ENCODE peak calls at places on chromosomes 13 and 19, in seven cellular contexts. One of them, this sample, is unnamed.

GRCh38 chr19:5999693-6000092 is 21.8 kb upstream of the RANBP3 start:
- DNase-seq in SK-N-SH: no peak
- DNase-seq in fibroblast of lung: no peak
- DNase-seq in GM12878: no peak
- DNase-seq in astrocyte: no peak
- DNase-seq in IMR-90: no peak
- DNase-seq in mammary epithelial cell: no peak
- DNase-seq in this sample: no peak

GRCh38 chr13:27375686-27376326 is 48.6 kb upstream of the GTF3A start:
- DNase-seq in SK-N-SH: peak
- DNase-seq in fibroblast of lung: peak
- DNase-seq in GM12878: no peak
- DNase-seq in astrocyte: peak
- DNase-seq in IMR-90: peak
- DNase-seq in mammary epithelial cell: peak
- DNase-seq in this sample: peak

GRCh38 chr19:29812881-29813275 is 1.1 kb downstream of the CCNE1 start:
- DNase-seq in SK-N-SH: no peak
- DNase-seq in fibroblast of lung: no peak
- DNase-seq in GM12878: no peak
- DNase-seq in astrocyte: no peak
- DNase-seq in IMR-90: no peak
- DNase-seq in mammary epithelial cell: no peak
- DNase-seq in this sample: no peak

GRCh38 chr13:39417643-39418042 is 185.3 kb downstream of the LHFPL6 start:
- DNase-seq in SK-N-SH: no peak
- DNase-seq in fibroblast of lung: peak
- DNase-seq in GM12878: no peak
- DNase-seq in astrocyte: peak
- DNase-seq in IMR-90: peak
- DNase-seq in mammary epithelial cell: peak
- DNase-seq in this sample: no peak

GRCh38 chr19:52535831-52536800 is 8.6 kb downstream of the ZNF808 start:
- DNase-seq in SK-N-SH: peak
- DNase-seq in fibroblast of lung: peak
- DNase-seq in GM12878: peak
- DNase-seq in astrocyte: peak
- DNase-seq in IMR-90: peak
- DNase-seq in mammary epithelial cell: peak
- DNase-seq in this sample: peak

GRCh38 chr19:16587031-16588023 is 15.1 kb upstream of the SLC35E1 start:
- DNase-seq in SK-N-SH: no peak
- DNase-seq in fibroblast of lung: peak
- DNase-seq in GM12878: peak
- DNase-seq in astrocyte: peak
- DNase-seq in IMR-90: peak
- DNase-seq in mammary epithelial cell: peak
- DNase-seq in this sample: peak

GRCh38 chr13:43058318-43058674 is 34.9 kb downstream of the DNAJC15 start:
- DNase-seq in SK-N-SH: no peak
- DNase-seq in fibroblast of lung: peak
- DNase-seq in GM12878: no peak
- DNase-seq in astrocyte: peak
- DNase-seq in IMR-90: peak
- DNase-seq in mammary epithelial cell: peak
- DNase-seq in this sample: no peak

GRCh38 chr13:32026619-32027018 is 5.0 kb upstream of the FRY start:
- DNase-seq in SK-N-SH: no peak
- DNase-seq in fibroblast of lung: no peak
- DNase-seq in GM12878: no peak
- DNase-seq in astrocyte: no peak
- DNase-seq in IMR-90: no peak
- DNase-seq in mammary epithelial cell: no peak
- DNase-seq in this sample: no peak

GRCh38 chr19:29409121-29409862 is 116.5 kb upstream of the VSTM2B start:
- DNase-seq in SK-N-SH: no peak
- DNase-seq in fibroblast of lung: no peak
- DNase-seq in GM12878: no peak
- DNase-seq in astrocyte: no peak
- DNase-seq in IMR-90: no peak
- DNase-seq in mammary epithelial cell: no peak
- DNase-seq in this sample: no peak

GRCh38 chr13:60671386-60671785 is 274.4 kb downstream of the TDRD3 start:
- DNase-seq in SK-N-SH: no peak
- DNase-seq in fibroblast of lung: no peak
- DNase-seq in GM12878: no peak
- DNase-seq in astrocyte: no peak
- DNase-seq in IMR-90: no peak
- DNase-seq in mammary epithelial cell: no peak
- DNase-seq in this sample: no peak

GRCh38 chr19:33667141-33667540 is 45.4 kb downstream of the CHST8 start:
- DNase-seq in SK-N-SH: no peak
- DNase-seq in fibroblast of lung: no peak
- DNase-seq in GM12878: no peak
- DNase-seq in astrocyte: no peak
- DNase-seq in IMR-90: no peak
- DNase-seq in mammary epithelial cell: no peak
- DNase-seq in this sample: no peak

GRCh38 chr13:29436291-29436690 is 159.2 kb downstream of the SLC7A1 start:
- DNase-seq in SK-N-SH: no peak
- DNase-seq in fibroblast of lung: peak
- DNase-seq in GM12878: no peak
- DNase-seq in astrocyte: peak
- DNase-seq in IMR-90: peak
- DNase-seq in mammary epithelial cell: peak
- DNase-seq in this sample: no peak

GRCh38 chr13:112457485-112457884 is 81.3 kb downstream of the SPACA7 start:
- DNase-seq in SK-N-SH: no peak
- DNase-seq in fibroblast of lung: no peak
- DNase-seq in GM12878: no peak
- DNase-seq in astrocyte: no peak
- DNase-seq in IMR-90: no peak
- DNase-seq in mammary epithelial cell: no peak
- DNase-seq in this sample: no peak

GRCh38 chr19:44738161-44738535 is 10.4 kb upstream of the BCL3 start:
- DNase-seq in SK-N-SH: no peak
- DNase-seq in fibroblast of lung: no peak
- DNase-seq in GM12878: no peak
- DNase-seq in astrocyte: no peak
- DNase-seq in IMR-90: no peak
- DNase-seq in mammary epithelial cell: no peak
- DNase-seq in this sample: no peak

GRCh38 chr19:10395853-10396355 is 7.4 kb downstream of the CDC37 start:
- DNase-seq in SK-N-SH: no peak
- DNase-seq in fibroblast of lung: no peak
- DNase-seq in GM12878: no peak
- DNase-seq in astrocyte: no peak
- DNase-seq in IMR-90: no peak
- DNase-seq in mammary epithelial cell: no peak
- DNase-seq in this sample: no peak

GRCh38 chr19:23823952-23824389 is 65.3 kb upstream of the ZNF681 start:
- DNase-seq in SK-N-SH: peak
- DNase-seq in fibroblast of lung: peak
- DNase-seq in GM12878: peak
- DNase-seq in astrocyte: no peak
- DNase-seq in IMR-90: no peak
- DNase-seq in mammary epithelial cell: peak
- DNase-seq in this sample: peak

GRCh38 chr13:49938921-49939320 is 2.8 kb upstream of the SPRYD7 start:
- DNase-seq in SK-N-SH: no peak
- DNase-seq in fibroblast of lung: peak
- DNase-seq in GM12878: no peak
- DNase-seq in astrocyte: no peak
- DNase-seq in IMR-90: no peak
- DNase-seq in mammary epithelial cell: no peak
- DNase-seq in this sample: no peak

GRCh38 chr13:44448373-44448772 is 74.7 kb downstream of the SERP2 start:
- DNase-seq in SK-N-SH: no peak
- DNase-seq in fibroblast of lung: no peak
- DNase-seq in GM12878: no peak
- DNase-seq in astrocyte: no peak
- DNase-seq in IMR-90: no peak
- DNase-seq in mammary epithelial cell: no peak
- DNase-seq in this sample: no peak
- H3K9ac ChIP-seq in SK-N-SH: no peak
- H3K9ac ChIP-seq in fibroblast of lung: no peak
- H3K9ac ChIP-seq in GM12878: no peak
- H3K9ac ChIP-seq in astrocyte: no peak
- H3K9ac ChIP-seq in IMR-90: no peak
- H3K9ac ChIP-seq in mammary epithelial cell: no peak
- H3K9ac ChIP-seq in this sample: no peak

GRCh38 chr13:21435231-21435630 is 23.9 kb downstream of the ZDHHC20 start:
- DNase-seq in SK-N-SH: no peak
- DNase-seq in fibroblast of lung: no peak
- DNase-seq in GM12878: no peak
- DNase-seq in astrocyte: no peak
- DNase-seq in IMR-90: no peak
- DNase-seq in mammary epithelial cell: no peak
- DNase-seq in this sample: no peak

GRCh38 chr13:21434588-21434987 is 24.5 kb downstream of the ZDHHC20 start:
- DNase-seq in SK-N-SH: no peak
- DNase-seq in fibroblast of lung: no peak
- DNase-seq in GM12878: no peak
- DNase-seq in astrocyte: no peak
- DNase-seq in IMR-90: no peak
- DNase-seq in mammary epithelial cell: no peak
- DNase-seq in this sample: no peak

GRCh38 chr13:21436582-21436981 is 22.5 kb downstream of the ZDHHC20 start:
- DNase-seq in SK-N-SH: no peak
- DNase-seq in fibroblast of lung: no peak
- DNase-seq in GM12878: no peak
- DNase-seq in astrocyte: no peak
- DNase-seq in IMR-90: no peak
- DNase-seq in mammary epithelial cell: no peak
- DNase-seq in this sample: no peak

DNA sequence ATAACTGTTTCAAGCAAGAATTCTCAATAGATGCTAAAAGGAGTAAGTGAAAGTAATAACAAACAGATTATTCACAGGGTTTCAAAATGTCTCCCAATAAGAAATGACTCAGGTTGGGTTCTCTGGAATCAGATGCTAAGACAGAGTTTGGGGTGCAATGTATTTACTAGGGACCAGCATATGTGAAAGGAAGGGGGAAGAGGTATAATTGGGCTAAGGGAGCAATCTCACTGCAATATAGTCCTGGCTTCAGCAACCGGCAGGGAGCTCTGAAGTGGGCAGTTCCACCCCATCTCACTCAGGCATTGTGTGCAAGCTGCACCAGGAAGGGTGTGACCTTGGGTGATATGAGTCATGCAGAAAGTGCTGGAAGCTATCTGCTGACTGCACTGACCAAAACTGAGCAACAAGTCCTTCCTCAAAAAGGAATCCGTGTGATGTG is 23.4 kb downstream of the ZDHHC20 start:
- DNase-seq in SK-N-SH: no peak
- DNase-seq in fibroblast of lung: peak
- DNase-seq in GM12878: peak
- DNase-seq in astrocyte: peak
- DNase-seq in IMR-90: peak
- DNase-seq in mammary epithelial cell: peak
- DNase-seq in this sample: no peak
- H3K9ac ChIP-seq in SK-N-SH: no peak
- H3K9ac ChIP-seq in fibroblast of lung: no peak
- H3K9ac ChIP-seq in GM12878: no peak
- H3K9ac ChIP-seq in astrocyte: no peak
- H3K9ac ChIP-seq in IMR-90: no peak
- H3K9ac ChIP-seq in mammary epithelial cell: no peak
- H3K9ac ChIP-seq in this sample: no peak

DNA sequence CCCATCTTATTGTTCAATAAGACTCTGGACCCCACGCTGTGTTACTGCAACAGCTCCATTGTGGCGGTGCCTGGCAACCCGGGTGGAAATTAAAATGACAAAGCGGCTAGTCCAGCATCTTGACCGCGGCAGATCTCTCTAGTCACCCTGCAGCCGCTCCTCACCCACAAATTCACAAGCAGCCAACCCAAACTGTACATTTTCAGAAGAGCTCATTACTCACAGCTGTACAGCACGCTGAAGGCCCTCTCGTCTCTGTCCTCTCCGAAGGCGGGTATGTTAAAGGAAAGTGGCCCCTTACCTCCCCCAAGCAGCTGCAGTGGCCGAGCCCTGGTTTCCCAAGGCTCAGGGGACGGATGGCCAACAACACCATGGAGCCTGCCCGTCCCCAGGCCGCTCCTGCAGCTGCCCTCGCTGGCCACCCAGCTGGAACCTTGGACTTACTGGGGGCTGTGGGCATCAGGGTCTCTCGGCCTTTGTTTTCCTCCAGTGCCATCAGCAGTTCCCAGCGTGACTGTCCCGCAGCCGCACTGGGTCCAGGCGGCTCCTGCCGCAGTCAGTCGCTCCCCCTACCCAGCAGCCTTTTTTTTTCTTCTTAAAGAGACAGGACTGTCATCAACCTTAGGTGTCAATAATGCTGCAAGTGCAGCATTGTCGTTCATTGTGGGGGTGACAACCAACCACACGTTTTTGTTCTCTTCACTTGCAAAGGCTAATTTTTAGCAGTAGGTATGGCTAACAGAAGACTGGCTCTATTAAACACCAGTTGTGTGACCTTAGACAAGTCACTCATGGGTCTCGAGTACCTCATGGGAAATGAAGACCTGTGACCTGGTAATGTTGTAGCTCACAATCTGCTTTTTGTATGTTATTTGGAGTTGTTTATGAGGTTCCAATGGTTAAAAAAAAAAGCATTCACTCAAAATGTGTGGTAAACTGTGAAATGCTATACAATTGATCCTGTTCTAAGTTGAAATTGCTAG is at the start of gene SACS:
- DNase-seq in SK-N-SH: peak
- DNase-seq in fibroblast of lung: peak
- DNase-seq in GM12878: no peak
- DNase-seq in astrocyte: peak
- DNase-seq in IMR-90: peak
- DNase-seq in mammary epithelial cell: peak
- DNase-seq in this sample: no peak
- H3K9ac ChIP-seq in SK-N-SH: peak
- H3K9ac ChIP-seq in fibroblast of lung: peak
- H3K9ac ChIP-seq in GM12878: no peak
- H3K9ac ChIP-seq in astrocyte: peak
- H3K9ac ChIP-seq in IMR-90: peak
- H3K9ac ChIP-seq in mammary epithelial cell: no peak
- H3K9ac ChIP-seq in this sample: no peak

GRCh38 chr19:46393456-46394397 is 19.6 kb downstream of the CCDC8 start:
- DNase-seq in SK-N-SH: no peak
- DNase-seq in fibroblast of lung: no peak
- DNase-seq in GM12878: no peak
- DNase-seq in astrocyte: no peak
- DNase-seq in IMR-90: no peak
- DNase-seq in mammary epithelial cell: no peak
- DNase-seq in this sample: no peak
- H3K9ac ChIP-seq in SK-N-SH: no peak
- H3K9ac ChIP-seq in fibroblast of lung: no peak
- H3K9ac ChIP-seq in GM12878: no peak
- H3K9ac ChIP-seq in astrocyte: no peak
- H3K9ac ChIP-seq in IMR-90: no peak
- H3K9ac ChIP-seq in mammary epithelial cell: no peak
- H3K9ac ChIP-seq in this sample: no peak

DNA sequence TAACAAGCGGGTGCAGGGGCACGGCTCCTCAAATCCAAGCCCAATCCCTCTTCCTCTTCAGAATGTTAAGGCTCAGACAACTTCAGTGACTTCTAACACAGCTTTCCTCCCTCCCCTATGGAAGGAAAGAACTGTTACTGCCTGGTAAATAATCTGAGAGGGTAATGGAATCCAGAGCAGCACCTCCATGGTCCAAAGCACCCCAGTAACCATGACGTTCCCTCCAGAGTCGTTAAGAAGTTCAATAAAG is 969 bp downstream of the AKT2 start:
- DNase-seq in SK-N-SH: no peak
- DNase-seq in fibroblast of lung: no peak
- DNase-seq in GM12878: no peak
- DNase-seq in astrocyte: no peak
- DNase-seq in IMR-90: no peak
- DNase-seq in mammary epithelial cell: no peak
- DNase-seq in this sample: no peak
- H3K9ac ChIP-seq in SK-N-SH: peak
- H3K9ac ChIP-seq in fibroblast of lung: peak
- H3K9ac ChIP-seq in GM12878: peak
- H3K9ac ChIP-seq in astrocyte: peak
- H3K9ac ChIP-seq in IMR-90: peak
- H3K9ac ChIP-seq in mammary epithelial cell: peak
- H3K9ac ChIP-seq in this sample: peak